ENCODE peak calls at places on chromosomes 3 and 15, in seven cellular contexts. U, N, H, R, Y, B and E are unnamed samples.

GRCh38 chr3:124629492-124629891 is 100.8 kb upstream of the UMPS start:
- DNase-seq in U (no peak), N (no peak), H (no peak), R (no peak), Y (no peak), B (no peak), E (no peak)

GRCh38 chr3:139940622-139941021 is 5.6 kb downstream of the CLSTN2 start:
- DNase-seq in U (no peak), N (no peak), H (no peak), R (no peak), Y (no peak), B (no peak), E (no peak)

GRCh38 chr3:46664971-46665762 is 28.3 kb downstream of the ALS2CL start:
- DNase-seq in U (no peak), N (no peak), H (no peak), R (no peak), Y (no peak), B (no peak), E (no peak)

GRCh38 chr3:8319935-8320634 is 181.5 kb upstream of the LMCD1 start:
- DNase-seq in U (peak), N (no peak), H (no peak), R (no peak), Y (no peak), B (no peak), E (no peak)

GRCh38 chr15:86647810-86648440 is 568.3 kb downstream of the AGBL1 start:
- DNase-seq in U (no peak), N (no peak), H (no peak), R (no peak), Y (no peak), B (no peak), E (no peak)

GRCh38 chr15:73630030-73630429 is 3.2 kb downstream of the NPTN start:
- DNase-seq in U (no peak), N (no peak), H (no peak), R (no peak), Y (no peak), B (no peak), E (no peak)

GRCh38 chr15:101540480-101541239 is 51.2 kb upstream of the PCSK6 start:
- DNase-seq in U (no peak), N (no peak), H (no peak), R (peak), Y (no peak), B (no peak), E (no peak)

GRCh38 chr3:177026505-177027277 is 170.6 kb downstream of the TBL1XR1 start:
- DNase-seq in U (peak), N (no peak), H (no peak), R (no peak), Y (no peak), B (no peak), E (no peak)

GRCh38 chr15:62795700-62796099 is 246.8 kb upstream of the TPM1 start:
- DNase-seq in U (no peak), N (no peak), H (no peak), R (no peak), Y (no peak), B (no peak), E (no peak)

GRCh38 chr3:18418173-18418572 is 7.0 kb downstream of the SATB1 start:
- DNase-seq in U (no peak), N (no peak), H (no peak), R (no peak), Y (no peak), B (no peak), E (no peak)

GRCh38 chr3:18415836-18416235 is 9.3 kb downstream of the SATB1 start:
- DNase-seq in U (no peak), N (no peak), H (no peak), R (no peak), Y (no peak), B (no peak), E (no peak)

GRCh38 chr3:18416332-18416731 is 8.8 kb downstream of the SATB1 start:
- DNase-seq in U (no peak), N (no peak), H (no peak), R (no peak), Y (no peak), B (no peak), E (no peak)

GRCh38 chr3:18420584-18420983 is 4.6 kb downstream of the SATB1 start:
- DNase-seq in U (no peak), N (no peak), H (no peak), R (no peak), Y (no peak), B (no peak), E (no peak)

GRCh38 chr3:18419232-18419631 is 5.9 kb downstream of the SATB1 start:
- DNase-seq in U (no peak), N (no peak), H (no peak), R (no peak), Y (no peak), B (no peak), E (no peak)
- H3K27ac ChIP-seq in U (no peak), N (peak), H (peak), R (peak), Y (no peak), B (no peak), E (no peak)

GRCh38 chr3:170811515-170811914 is 58.5 kb downstream of the RPL22L1 start:
- DNase-seq in U (peak), N (no peak), H (no peak), R (no peak), Y (peak), B (no peak), E (peak)

GRCh38 chr3:170809975-170810357 is 60.0 kb downstream of the RPL22L1 start:
- DNase-seq in U (peak), N (no peak), H (no peak), R (no peak), Y (no peak), B (no peak), E (peak)

GRCh38 chr3:170808041-170808440 is 62.0 kb downstream of the RPL22L1 start:
- DNase-seq in U (peak), N (no peak), H (no peak), R (no peak), Y (no peak), B (no peak), E (no peak)

GRCh38 chr3:170806676-170807075 is 63.3 kb downstream of the RPL22L1 start:
- DNase-seq in U (no peak), N (no peak), H (no peak), R (no peak), Y (no peak), B (no peak), E (no peak)

DNA sequence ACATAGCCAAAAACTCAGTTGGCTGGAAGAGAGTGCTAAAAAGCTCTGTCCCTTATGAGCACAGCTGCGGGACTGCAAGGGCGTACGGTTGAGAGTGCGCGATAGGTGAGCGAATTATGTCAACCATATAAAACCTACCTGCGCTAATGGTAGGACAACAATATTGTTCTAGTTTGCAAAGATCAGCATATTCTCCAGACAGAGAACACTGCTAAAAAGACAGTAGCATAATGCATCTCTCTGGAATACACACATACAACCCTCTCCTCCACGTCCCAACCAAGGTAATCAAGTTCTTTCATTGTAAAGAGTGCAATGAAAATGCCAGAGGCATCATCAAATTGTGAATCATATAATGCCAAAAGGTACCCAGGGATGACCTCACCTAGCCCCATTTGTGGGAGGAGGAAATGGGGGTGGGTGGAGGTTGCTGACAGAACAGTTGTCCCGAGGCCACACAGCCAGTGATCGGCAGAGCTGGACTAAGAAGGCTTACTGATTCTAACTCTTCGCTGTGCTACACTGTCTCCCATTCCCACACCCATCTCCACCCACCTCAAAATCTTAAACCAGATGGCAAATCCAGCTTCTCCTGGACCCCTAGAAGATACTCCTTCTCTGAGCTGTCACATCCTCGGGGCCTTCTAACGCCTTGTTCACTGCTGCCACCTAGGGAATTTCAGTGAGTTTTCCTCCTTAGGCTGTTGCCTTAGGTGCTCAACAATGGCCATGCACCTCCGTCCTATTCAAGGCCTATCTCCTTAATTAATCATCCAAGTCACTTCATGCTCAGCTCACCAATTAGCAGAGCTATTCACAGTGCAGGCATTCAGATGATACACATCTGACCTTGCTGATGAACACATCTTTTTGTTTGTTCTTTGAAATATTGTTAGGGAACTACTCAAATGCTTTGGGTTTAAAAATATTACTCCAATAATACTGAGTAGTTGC is 60.7 kb downstream of the RPL22L1 start:
- DNase-seq in U (peak), N (no peak), H (no peak), R (no peak), Y (peak), B (no peak), E (peak)
- H3K27ac ChIP-seq in U (no peak), N (no peak), H (no peak), R (no peak), Y (no peak), B (no peak), E (peak)

GRCh38 chr3:152399374-152399773 is 130.6 kb downstream of the MBNL1 start:
- DNase-seq in U (peak), N (no peak), H (no peak), R (no peak), Y (no peak), B (no peak), E (peak)
- H3K27ac ChIP-seq in U (no peak), N (peak), H (peak), R (no peak), Y (peak), B (no peak), E (peak)

GRCh38 chr15:89472785-89473256 is 23.6 kb downstream of the RHCG start:
- DNase-seq in U (peak), N (no peak), H (no peak), R (no peak), Y (peak), B (no peak), E (no peak)
- H3K27ac ChIP-seq in U (no peak), N (no peak), H (no peak), R (no peak), Y (no peak), B (no peak), E (no peak)

GRCh38 chr3:129424185-129424841 is 4.1 kb downstream of the EFCAB12 start:
- DNase-seq in U (peak), N (no peak), H (no peak), R (no peak), Y (no peak), B (no peak), E (peak)

GRCh38 chr3:129422897-129423296 is 5.5 kb downstream of the EFCAB12 start:
- DNase-seq in U (no peak), N (no peak), H (no peak), R (no peak), Y (no peak), B (no peak), E (no peak)

GRCh38 chr3:129428020-129428381 is 435 bp downstream of the EFCAB12 start:
- DNase-seq in U (no peak), N (no peak), H (no peak), R (no peak), Y (no peak), B (no peak), E (no peak)

GRCh38 chr3:129425619-129426018 is 2.8 kb downstream of the EFCAB12 start:
- DNase-seq in U (no peak), N (no peak), H (no peak), R (no peak), Y (no peak), B (no peak), E (no peak)

GRCh38 chr3:129425213-129425612 is 3.2 kb downstream of the EFCAB12 start:
- DNase-seq in U (no peak), N (no peak), H (no peak), R (peak), Y (no peak), B (no peak), E (no peak)
- H3K27ac ChIP-seq in U (no peak), N (no peak), H (no peak), R (no peak), Y (no peak), B (no peak), E (no peak)

GRCh38 chr3:185216587-185216918 is 37.3 kb downstream of the EHHADH start:
- DNase-seq in U (peak), N (no peak), H (no peak), R (no peak), Y (no peak), B (no peak), E (no peak)
- H3K27ac ChIP-seq in U (peak), N (peak), H (no peak), R (no peak), Y (no peak), B (no peak), E (no peak)

DNA sequence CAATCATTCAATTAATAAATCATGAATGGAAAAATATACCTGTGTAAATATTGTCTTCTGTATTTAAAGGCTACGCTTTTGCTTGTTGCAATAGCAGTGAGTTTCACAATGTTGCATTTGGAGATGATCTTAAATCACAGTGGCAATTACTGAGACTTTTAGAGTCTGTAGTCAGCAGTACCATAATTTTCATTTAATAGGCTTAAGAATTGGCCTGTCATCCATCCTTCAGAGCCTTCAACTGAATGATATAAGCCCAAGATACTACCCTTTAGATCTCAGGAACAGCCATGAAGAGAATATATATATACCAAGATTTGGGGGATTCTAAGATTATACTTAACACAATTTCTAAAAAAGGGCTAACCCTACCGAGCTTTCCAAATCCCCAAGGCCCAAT is 458.1 kb downstream of the GBE1 start:
- DNase-seq in U (no peak), N (no peak), H (no peak), R (no peak), Y (no peak), B (no peak), E (no peak)
- H3K27ac ChIP-seq in U (no peak), N (no peak), H (no peak), R (no peak), Y (no peak), B (no peak), E (no peak)

GRCh38 chr15:78642341-78642740 is 1.3 kb upstream of the CHRNB4 start:
- DNase-seq in U (no peak), N (no peak), H (no peak), R (no peak), Y (no peak), B (no peak), E (no peak)

GRCh38 chr15:78638658-78639314 is 2.2 kb downstream of the CHRNB4 start:
- DNase-seq in U (peak), N (no peak), H (peak), R (no peak), Y (peak), B (peak), E (no peak)

GRCh38 chr15:78640527-78640839 is 527 bp downstream of the CHRNB4 start:
- DNase-seq in U (no peak), N (no peak), H (no peak), R (no peak), Y (no peak), B (no peak), E (no peak)

GRCh38 chr15:78641876-78642275 is 866 bp upstream of the CHRNB4 start:
- DNase-seq in U (no peak), N (no peak), H (no peak), R (no peak), Y (no peak), B (no peak), E (no peak)

DNA sequence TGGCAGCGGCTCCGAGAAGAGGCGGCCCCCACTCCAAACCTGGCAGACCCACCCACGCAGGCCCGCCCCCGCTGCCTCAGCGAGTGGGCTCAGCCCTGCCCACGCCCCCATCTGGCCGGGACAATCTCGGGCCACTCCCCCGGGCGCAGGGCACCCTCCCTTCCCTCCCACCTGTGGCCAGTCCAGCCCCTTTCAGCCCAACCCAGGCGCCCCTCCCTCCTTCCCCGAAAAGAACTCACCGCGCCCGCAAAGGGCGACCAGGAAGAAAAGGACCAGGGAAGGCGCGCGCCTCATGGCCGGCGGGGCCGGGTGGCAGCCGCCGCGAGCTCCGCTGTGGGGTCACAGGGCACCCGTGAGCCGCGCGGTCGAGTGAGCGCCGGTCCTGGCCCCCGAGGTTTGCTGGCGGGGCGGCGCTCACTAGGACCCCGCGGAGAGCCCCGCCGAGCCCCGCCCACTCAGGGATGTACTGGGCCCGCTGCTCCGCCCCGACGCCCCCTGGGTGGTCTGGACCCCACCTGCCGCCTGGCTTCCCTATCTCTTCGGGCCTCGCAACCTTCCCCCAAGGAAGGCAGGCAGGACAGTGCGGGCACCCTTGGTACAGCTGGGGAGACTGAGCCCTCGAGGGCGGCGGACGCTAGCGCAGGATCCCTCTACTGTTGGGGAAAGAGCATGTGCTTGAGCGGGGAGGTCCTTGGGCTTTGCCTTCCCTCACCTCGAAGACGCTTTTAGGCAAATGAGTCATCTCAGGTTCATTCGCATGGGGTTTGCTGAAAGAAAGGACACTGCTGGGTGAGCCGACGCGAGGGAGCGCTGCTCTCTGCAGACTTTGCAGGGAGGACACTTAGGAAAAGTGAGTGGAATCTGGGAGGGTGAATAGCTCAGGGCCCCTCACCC is at the start of gene CHRNB4:
- DNase-seq in U (peak), N (no peak), H (no peak), R (no peak), Y (peak), B (peak), E (no peak)
- H3K27ac ChIP-seq in U (no peak), N (no peak), H (no peak), R (no peak), Y (no peak), B (no peak), E (no peak)

GRCh38 chr3:157067114-157067513 is 92.8 kb downstream of the CCNL1 start:
- DNase-seq in U (no peak), N (no peak), H (no peak), R (peak), Y (no peak), B (peak), E (no peak)
- H3K27ac ChIP-seq in U (no peak), N (no peak), H (no peak), R (no peak), Y (no peak), B (no peak), E (peak)